ENCODE peak calls at places on chromosomes 16 and 17, in four cellular contexts. One of them, this sample, is unnamed.

GRCh38 chr17:73175962-73176565 is 11.3 kb downstream of the SSTR2 start:
- DNase-seq in thoracic aorta: no peak
- DNase-seq in EL: no peak
- DNase-seq in mesendoderm: no peak
- DNase-seq in this sample: no peak

GRCh38 chr16:466651-467050 is 41.2 kb downstream of the RAB11FIP3 start:
- DNase-seq in thoracic aorta: no peak
- DNase-seq in EL: no peak
- DNase-seq in mesendoderm: no peak
- DNase-seq in this sample: no peak

GRCh38 chr17:77734371-77735050 is 224.0 kb upstream of the TNRC6C start:
- DNase-seq in thoracic aorta: peak
- DNase-seq in EL: peak
- DNase-seq in mesendoderm: peak
- DNase-seq in this sample: peak

GRCh38 chr17:50547736-50548083 is 736 bp downstream of the SPATA20 start:
- DNase-seq in thoracic aorta: no peak
- DNase-seq in EL: no peak
- DNase-seq in mesendoderm: no peak
- DNase-seq in this sample: no peak

GRCh38 chr16:89042711-89043551 is 50.7 kb upstream of the ACSF3 start:
- DNase-seq in thoracic aorta: no peak
- DNase-seq in EL: no peak
- DNase-seq in mesendoderm: no peak
- DNase-seq in this sample: peak

GRCh38 chr17:1905190-1905919 is 75.5 kb downstream of the RPA1 start:
- DNase-seq in thoracic aorta: no peak
- DNase-seq in EL: no peak
- DNase-seq in mesendoderm: no peak
- DNase-seq in this sample: peak

GRCh38 chr16:8138666-8139065 is 451.6 kb downstream of the TMEM114 start:
- DNase-seq in thoracic aorta: no peak
- DNase-seq in EL: no peak
- DNase-seq in mesendoderm: no peak
- DNase-seq in this sample: no peak

GRCh38 chr17:2090804-2091534 is 36.1 kb downstream of the HIC1 start:
- DNase-seq in thoracic aorta: no peak
- DNase-seq in EL: peak
- DNase-seq in mesendoderm: peak
- DNase-seq in this sample: no peak

GRCh38 chr16:73965591-73965990 is 331.0 kb upstream of the PSMD7 start:
- DNase-seq in thoracic aorta: no peak
- DNase-seq in EL: no peak
- DNase-seq in mesendoderm: no peak
- DNase-seq in this sample: no peak

GRCh38 chr16:69741519-69741918 is 13.2 kb downstream of the NOB1 start:
- DNase-seq in thoracic aorta: no peak
- DNase-seq in EL: peak
- DNase-seq in mesendoderm: no peak
- DNase-seq in this sample: no peak

GRCh38 chr16:9279661-9280060 is 188.2 kb downstream of the HAPSTR1 start:
- DNase-seq in thoracic aorta: no peak
- DNase-seq in EL: no peak
- DNase-seq in mesendoderm: no peak
- DNase-seq in this sample: no peak

GRCh38 chr16:76583466-76583865 is 306.3 kb downstream of the CNTNAP4 start:
- DNase-seq in thoracic aorta: no peak
- DNase-seq in EL: no peak
- DNase-seq in mesendoderm: no peak
- DNase-seq in this sample: no peak

GRCh38 chr16:13902677-13903076 is 17.3 kb upstream of the ERCC4 start:
- DNase-seq in thoracic aorta: no peak
- DNase-seq in EL: no peak
- DNase-seq in mesendoderm: no peak
- DNase-seq in this sample: no peak

GRCh38 chr17:78173025-78173715 is 4.8 kb downstream of the SYNGR2 start:
- DNase-seq in thoracic aorta: no peak
- DNase-seq in EL: no peak
- DNase-seq in mesendoderm: no peak
- DNase-seq in this sample: no peak

GRCh38 chr16:3131755-3132377 is 3.0 kb upstream of the ZNF213 start:
- DNase-seq in thoracic aorta: no peak
- DNase-seq in EL: peak
- DNase-seq in mesendoderm: peak
- DNase-seq in this sample: no peak

GRCh38 chr16:18582902-18583301 is 21.0 kb upstream of the NOMO2 start:
- DNase-seq in thoracic aorta: no peak
- DNase-seq in EL: no peak
- DNase-seq in mesendoderm: no peak
- DNase-seq in this sample: no peak

GRCh38 chr16:106623-107324 is 28.7 kb downstream of the MPG start:
- DNase-seq in thoracic aorta: no peak
- DNase-seq in EL: peak
- DNase-seq in mesendoderm: peak
- DNase-seq in this sample: no peak

GRCh38 chr16:69166221-69166833 is 20.6 kb upstream of the SNTB2 start:
- DNase-seq in thoracic aorta: no peak
- DNase-seq in EL: peak
- DNase-seq in mesendoderm: no peak
- DNase-seq in this sample: no peak

GRCh38 chr17:67273900-67274299 is 28.9 kb upstream of the HELZ start:
- DNase-seq in thoracic aorta: no peak
- DNase-seq in EL: no peak
- DNase-seq in mesendoderm: no peak
- DNase-seq in this sample: peak

GRCh38 chr17:55540414-55541091 is 29.3 kb upstream of the SMIM36 start:
- DNase-seq in thoracic aorta: no peak
- DNase-seq in EL: peak
- DNase-seq in mesendoderm: no peak
- DNase-seq in this sample: no peak

GRCh38 chr17:18314059-18314730 is 599 bp downstream of the TOP3A start:
- DNase-seq in thoracic aorta: no peak
- DNase-seq in EL: peak
- DNase-seq in mesendoderm: no peak
- DNase-seq in this sample: no peak

GRCh38 chr17:8956521-8956920 is 9.0 kb downstream of the PIK3R5 start:
- DNase-seq in thoracic aorta: no peak
- DNase-seq in EL: no peak
- DNase-seq in mesendoderm: no peak
- DNase-seq in this sample: no peak

GRCh38 chr16:64416232-64417010 is 705.4 kb downstream of the CDH11 start:
- DNase-seq in thoracic aorta: no peak
- DNase-seq in EL: peak
- DNase-seq in mesendoderm: no peak
- DNase-seq in this sample: no peak

GRCh38 chr16:5916711-5917191 is 819.2 kb upstream of the EEF2KMT start:
- DNase-seq in thoracic aorta: no peak
- DNase-seq in EL: no peak
- DNase-seq in mesendoderm: peak
- DNase-seq in this sample: no peak